ENCODE peak calls at places on chromosomes 6 and 20, in six cellular contexts. U, E, J, C, B and Y are unnamed samples.

GRCh38 chr20:6008254-6008653 is 45.6 kb downstream of the LRRN4 start:
- DNase-seq in J (peak), C (no peak), B (no peak), E (peak), U (no peak), Y (no peak)

GRCh38 chr6:118869894-118870665 is 23.9 kb upstream of the ASF1A start:
- DNase-seq in J (no peak), C (no peak), U (no peak), B (no peak), E (no peak), Y (no peak)

GRCh38 chr6:157638779-157639178 is 184.3 kb upstream of the SNX9 start:
- DNase-seq in U (no peak), E (no peak), J (no peak), C (no peak), B (no peak), Y (no peak)

GRCh38 chr6:139449611-139450000 is 75.2 kb upstream of the CITED2 start:
- DNase-seq in J (no peak), U (no peak), E (peak), C (no peak), B (no peak), Y (no peak)

GRCh38 chr6:160013987-160014868 is 45.3 kb downstream of the IGF2R start:
- DNase-seq in J (no peak), B (no peak), C (no peak), E (no peak), U (no peak), Y (no peak)

GRCh38 chr6:47027315-47027714 is 14.8 kb downstream of the ADGRF1 start:
- DNase-seq in C (no peak), B (no peak), J (no peak), U (no peak), E (no peak), Y (no peak)

GRCh38 chr6:110255356-110255755 is 75.1 kb downstream of the CDC40 start:
- DNase-seq in U (no peak), E (peak), C (no peak), J (peak), B (no peak), Y (no peak)

GRCh38 chr6:44254957-44255808 is 2.1 kb downstream of the SLC35B2 start:
- DNase-seq in B (no peak), E (no peak), U (no peak), J (peak), C (no peak), Y (no peak)

GRCh38 chr6:142153230-142153629 is 6.2 kb downstream of the VTA1 start:
- DNase-seq in B (no peak), J (no peak), E (no peak), C (no peak), U (no peak), Y (no peak)

GRCh38 chr20:39853664-39854063 is 835.4 kb downstream of the MAFB start:
- DNase-seq in B (no peak), J (peak), E (peak), C (no peak), U (no peak), Y (no peak)

GRCh38 chr6:16758163-16758975 is 2.9 kb downstream of the ATXN1 start:
- DNase-seq in C (no peak), J (no peak), U (no peak), E (no peak), B (no peak), Y (peak)

GRCh38 chr6:25026723-25027122 is 91.0 kb upstream of the RIPOR2 start:
- DNase-seq in U (no peak), J (no peak), B (no peak), C (no peak), E (no peak), Y (no peak)

GRCh38 chr6:127342296-127342945 is 988 bp downstream of the ECHDC1 start:
- DNase-seq in J (no peak), C (peak), E (no peak), U (no peak), B (no peak), Y (no peak)

GRCh38 chr20:63977392-63978276 is 1.8 kb downstream of the SAMD10 start:
- DNase-seq in C (no peak), U (no peak), E (peak), B (no peak), J (peak), Y (peak)

GRCh38 chr6:11414564-11414963 is 123.0 kb upstream of the TMEM170B start:
- DNase-seq in J (peak), U (no peak), C (no peak), E (no peak), B (no peak), Y (peak)